ENCODE peak calls at places on chromosomes 16 and 17, in ten cellular contexts. X, Z, I, T, F, E, B, D, C and O are unnamed samples.

GRCh38 chr16:78292726-78293380 is 193.4 kb downstream of the WWOX start:
- DNase-seq in X (no peak), Z (no peak), I (no peak), T (no peak), F (peak), E (peak), B (no peak), D (no peak), C (no peak), O (no peak)

GRCh38 chr16:17557480-17557879 is 86.7 kb upstream of the XYLT1 start:
- DNase-seq in X (no peak), Z (no peak), I (no peak), T (no peak), F (no peak), E (no peak), B (no peak), D (no peak), C (no peak), O (no peak)

GRCh38 chr16:71257768-71258167 is 27.2 kb upstream of the HYDIN start:
- DNase-seq in X (no peak), Z (no peak), I (no peak), T (no peak), F (no peak), E (no peak), B (no peak), D (no peak), C (no peak), O (no peak)

GRCh38 chr17:56594528-56595418 is 1.3 kb downstream of the NOG start:
- DNase-seq in X (peak), Z (no peak), I (no peak), T (no peak), F (no peak), E (no peak), B (no peak), D (no peak), C (peak), O (no peak)

GRCh38 chr17:34637548-34638525 is 58.5 kb downstream of the TMEM132E start:
- DNase-seq in X (peak), Z (peak), I (peak), T (peak), F (peak), E (peak), B (peak), D (peak), C (peak), O (peak)

GRCh38 chr17:489758-490329 is 137.2 kb upstream of the RPH3AL start:
- DNase-seq in X (peak), Z (peak), I (no peak), T (no peak), F (peak), E (peak), B (no peak), D (peak), C (peak), O (no peak)

GRCh38 chr17:50364715-50365114 is 8.3 kb downstream of the MRPL27 start:
- DNase-seq in X (no peak), Z (no peak), I (no peak), T (no peak), F (no peak), E (no peak), B (no peak), D (no peak), C (no peak), O (no peak)

GRCh38 chr16:58085171-58085570 is 44.0 kb downstream of the CFAP20 start:
- DNase-seq in X (no peak), Z (no peak), I (no peak), T (no peak), F (no peak), E (no peak), B (no peak), D (no peak), C (no peak), O (no peak)

GRCh38 chr17:4643676-4644075 is 2.2 kb upstream of the ALOX15 start:
- DNase-seq in X (no peak), Z (no peak), I (no peak), T (no peak), F (no peak), E (peak), B (no peak), D (no peak), C (no peak), O (no peak)

GRCh38 chr17:4636474-4637100 is 4.9 kb downstream of the ALOX15 start:
- DNase-seq in X (no peak), Z (no peak), I (no peak), T (no peak), F (no peak), E (no peak), B (no peak), D (no peak), C (no peak), O (no peak)

GRCh38 chr17:4645642-4646041 is 4.2 kb upstream of the ALOX15 start:
- DNase-seq in X (no peak), Z (no peak), I (no peak), T (no peak), F (no peak), E (no peak), B (no peak), D (no peak), C (no peak), O (no peak)

GRCh38 chr17:4642286-4642685 is 808 bp upstream of the ALOX15 start:
- DNase-seq in X (no peak), Z (no peak), I (no peak), T (no peak), F (no peak), E (no peak), B (no peak), D (no peak), C (no peak), O (no peak)

DNA sequence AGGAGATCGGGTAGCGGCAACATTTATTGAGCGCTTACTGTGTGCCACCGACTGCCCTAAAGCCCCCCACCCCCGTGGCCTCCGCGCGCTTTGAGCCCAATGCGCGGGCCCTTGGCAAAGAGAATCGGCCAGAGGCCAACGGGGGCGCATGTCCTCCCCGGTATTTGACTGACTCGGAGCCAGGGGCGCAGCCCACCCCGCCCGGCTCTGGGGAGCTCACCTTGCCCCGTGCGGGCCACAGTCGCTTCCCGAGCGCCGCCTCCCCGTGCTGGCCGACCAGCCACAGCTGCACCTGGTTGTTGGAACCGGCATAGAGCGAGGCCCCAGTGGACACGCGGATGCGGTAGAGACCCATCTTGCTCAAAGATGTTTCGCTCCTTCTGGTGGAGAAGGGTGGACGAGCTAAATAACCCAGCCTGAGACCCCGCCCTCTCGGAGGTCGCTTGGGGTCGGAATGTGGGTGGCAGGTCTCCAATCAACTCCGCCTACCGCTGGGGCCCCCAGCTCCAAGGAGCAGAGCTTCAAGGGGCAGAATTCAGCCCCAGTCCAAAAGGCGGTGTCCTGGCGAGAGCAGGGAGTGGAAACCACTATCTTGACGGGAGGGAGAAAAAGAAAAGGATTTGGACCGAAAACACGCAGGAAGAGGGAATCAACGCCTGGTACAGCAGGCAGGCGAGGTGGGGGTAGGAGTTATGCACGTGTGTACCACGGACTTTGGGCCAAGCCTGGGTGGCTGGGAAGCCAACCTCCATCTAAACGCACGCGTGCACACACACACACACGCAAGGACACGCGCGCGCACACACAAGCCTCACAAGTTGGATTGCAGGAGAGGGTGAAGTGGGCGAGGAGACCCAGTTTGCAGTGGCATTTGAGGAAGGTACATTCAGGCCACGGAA is at the start of gene ALOX15:
- DNase-seq in X (no peak), Z (no peak), I (no peak), T (no peak), F (peak), E (no peak), B (no peak), D (no peak), C (no peak), O (no peak)
- H3K4me3 ChIP-seq in X (no peak), Z (no peak), I (no peak), T (no peak), F (peak), E (no peak), B (no peak), D (no peak), C (no peak), O (no peak)

DNA sequence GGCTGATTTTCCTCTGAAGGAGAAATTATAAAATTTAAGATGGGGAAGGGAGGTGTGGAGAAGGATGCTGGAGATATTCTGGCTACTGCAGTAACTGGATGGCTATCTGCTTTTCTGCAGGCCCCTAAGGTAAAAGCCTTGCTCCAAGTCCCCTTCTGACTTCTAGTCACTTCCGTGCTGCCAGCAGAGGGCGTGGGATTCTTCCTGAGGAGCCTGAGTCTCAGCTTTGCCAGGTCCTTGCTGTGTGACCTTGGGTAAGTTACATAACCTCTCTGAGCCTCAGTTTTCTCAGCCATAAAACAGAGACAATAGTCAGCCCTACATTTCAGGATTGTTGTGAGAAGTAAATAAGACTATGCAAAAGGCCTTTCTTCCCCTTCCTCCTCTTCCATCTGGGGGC is 24.3 kb upstream of the TMEM220 start:
- DNase-seq in X (peak), Z (peak), I (peak), T (no peak), F (peak), E (peak), B (no peak), D (peak), C (peak), O (no peak)
- TF ChIP-seq CTCF in X (peak), Z (peak), I (peak), T (peak), F (peak), E (no peak), B (no peak), D (no peak), C (peak), O (peak)

GRCh38 chr17:58338454-58338841 is 9.9 kb upstream of the TSPOAP1 start:
- DNase-seq in X (no peak), Z (no peak), I (no peak), T (no peak), F (no peak), E (no peak), B (no peak), D (no peak), C (no peak), O (no peak)

GRCh38 chr17:58341861-58342475 is 10.0 kb downstream of the SUPT4H1 start:
- DNase-seq in X (no peak), Z (no peak), I (no peak), T (no peak), F (no peak), E (no peak), B (no peak), D (no peak), C (no peak), O (no peak)

GRCh38 chr17:58340623-58340876 is 11.5 kb downstream of the SUPT4H1 start:
- DNase-seq in X (no peak), Z (no peak), I (no peak), T (no peak), F (no peak), E (no peak), B (no peak), D (no peak), C (no peak), O (no peak)

GRCh38 chr17:58338907-58339774 is 10.5 kb upstream of the TSPOAP1 start:
- DNase-seq in X (no peak), Z (no peak), I (peak), T (no peak), F (peak), E (peak), B (no peak), D (peak), C (peak), O (peak)

DNA sequence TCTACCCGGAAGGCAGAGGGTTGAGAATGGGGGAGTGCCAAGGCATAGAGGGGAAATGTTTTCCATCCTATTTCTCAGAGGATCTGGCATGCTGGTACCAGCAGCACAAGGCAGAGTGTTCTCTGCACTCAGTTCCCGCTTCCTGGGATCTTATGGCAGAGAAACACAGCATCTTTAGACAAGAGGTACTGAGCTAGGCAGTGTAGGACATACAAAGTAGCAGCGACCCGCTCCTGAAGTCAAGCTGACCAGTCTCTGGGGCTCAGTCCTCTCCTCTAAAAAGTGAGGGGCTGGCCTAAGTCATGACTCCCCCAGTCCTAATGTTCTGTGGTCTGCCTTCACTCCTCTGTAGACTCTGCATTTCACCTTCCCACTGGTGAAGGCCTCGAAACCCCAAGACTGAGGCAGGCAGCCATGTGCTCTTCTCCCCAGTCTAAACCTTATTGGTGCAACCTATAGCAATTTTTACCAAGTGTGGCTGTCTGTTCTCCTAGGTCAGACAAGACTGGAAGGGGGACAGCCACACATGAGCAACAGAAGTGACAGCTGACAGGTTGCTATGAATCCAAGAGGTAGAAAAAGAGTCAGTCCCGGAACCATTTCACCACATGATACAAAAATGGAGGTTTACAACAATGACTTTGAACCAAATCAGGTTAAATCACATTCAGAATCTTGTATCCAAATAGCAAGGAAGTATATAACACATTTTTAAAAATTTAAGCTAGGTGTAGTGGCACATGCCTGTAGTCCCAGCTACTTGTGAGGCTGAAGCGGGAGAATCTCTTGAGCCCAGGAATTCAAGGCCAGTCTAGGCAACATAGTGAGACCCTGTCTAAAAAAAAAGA is 11.4 kb upstream of the TSPOAP1 start:
- DNase-seq in X (no peak), Z (no peak), I (no peak), T (no peak), F (no peak), E (no peak), B (no peak), D (no peak), C (no peak), O (no peak)
- H3K4me3 ChIP-seq in X (no peak), Z (peak), I (no peak), T (peak), F (no peak), E (no peak), B (no peak), D (no peak), C (no peak), O (peak)

DNA sequence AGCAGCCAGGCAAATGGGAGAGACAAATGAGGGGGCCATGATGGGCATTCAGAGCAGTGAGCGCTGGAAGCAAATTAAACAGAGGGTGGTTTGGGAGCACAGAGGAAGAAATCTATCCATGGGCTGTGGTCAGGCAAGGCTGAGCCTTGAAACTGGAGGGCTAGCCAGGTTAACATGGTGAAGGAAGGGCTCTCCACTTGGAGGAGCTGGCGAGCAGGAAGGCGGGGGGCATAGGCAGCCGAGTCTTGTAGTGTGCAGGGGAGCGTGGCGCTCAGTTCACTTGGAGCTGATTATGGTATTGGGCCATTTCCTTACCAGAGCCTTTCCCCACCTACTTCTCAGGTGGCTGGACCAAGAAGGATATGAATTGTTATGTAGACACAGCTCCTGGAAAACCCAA is 189.7 kb downstream of the SNX29 start:
- DNase-seq in X (no peak), Z (no peak), I (no peak), T (no peak), F (peak), E (no peak), B (no peak), D (no peak), C (no peak), O (no peak)
- TF ChIP-seq CTCF in X (no peak), Z (no peak), I (no peak), T (no peak), F (peak), E (no peak), B (no peak), D (no peak), C (no peak), O (no peak)

GRCh38 chr16:79628501-79628975 is 28.0 kb upstream of the MAF start:
- DNase-seq in X (no peak), Z (no peak), I (peak), T (no peak), F (no peak), E (no peak), B (no peak), D (peak), C (no peak), O (peak)
- H3K4me3 ChIP-seq in X (no peak), Z (no peak), I (no peak), T (no peak), F (no peak), E (no peak), B (no peak), D (no peak), C (no peak), O (no peak)